ENCODE peak calls at places on chromosomes 12 and 14, in five cellular contexts. U is bronchial epithelial cell, I is A549, Q is spleen, V is heart left ventricle. B is an unnamed sample.

GRCh38 chr14:100308112-100308792 is 2.0 kb upstream of the SLC25A29 start:
- DNase-seq in I (peak; percentile 30), V (no peak), Q (no peak), U (no peak), B (no peak)

GRCh38 chr14:55448146-55448614 is 7.8 kb upstream of the TBPL2 start:
- DNase-seq in I (peak; percentile 79), V (no peak), Q (no peak), U (peak; percentile 99), B (peak; percentile 92)

GRCh38 chr14:100332797-100333196 is 9.7 kb downstream of the SLC25A47 start:
- DNase-seq in I (no peak), U (no peak), V (no peak), Q (no peak), B (no peak)

GRCh38 chr12:92561543-92561899 is 141.3 kb upstream of the PLEKHG7 start:
- DNase-seq in U (peak; percentile 48), I (no peak), V (peak; percentile 57), Q (no peak), B (peak; percentile 92)

GRCh38 chr14:101072531-101072930 is 169.0 kb upstream of the RTL1 start:
- DNase-seq in V (no peak), I (peak; percentile 20), U (no peak), Q (peak; percentile 69), B (no peak)

GRCh38 chr12:12705833-12706520 is 10.0 kb upstream of the GPR19 start:
- DNase-seq in I (no peak), Q (peak; percentile 88), V (no peak), U (no peak), B (no peak)

GRCh38 chr12:122130150-122130549 is 43.9 kb downstream of the IL31 start:
- DNase-seq in I (no peak), V (no peak), U (no peak), Q (no peak), B (no peak)

GRCh38 chr12:124334976-124335375 is 40.1 kb downstream of the RFLNA start:
- DNase-seq in I (no peak), U (no peak), Q (no peak), V (no peak), B (no peak)

GRCh38 chr12:25266522-25266921 is 15.8 kb upstream of the KRAS start:
- DNase-seq in Q (no peak), U (no peak), I (no peak), V (no peak), B (no peak)

GRCh38 chr14:100586520-100587247 is 533 bp downstream of the BEGAIN start:
- DNase-seq in V (peak; percentile 9), I (peak; percentile 51), U (peak; percentile 65), Q (peak; percentile 48), B (no peak)

GRCh38 chr14:59140441-59140840 is 48.0 kb upstream of the DAAM1 start:
- DNase-seq in Q (no peak), I (no peak), U (no peak), V (no peak), B (no peak)

GRCh38 chr12:53097207-53097563 is 282 bp upstream of the IGFBP6 start:
- DNase-seq in U (no peak), Q (no peak), V (no peak), I (no peak), B (peak; percentile 37)

GRCh38 chr12:112574896-112575558 is 156.3 kb downstream of the PTPN11 start:
- DNase-seq in U (no peak), V (no peak), Q (no peak), I (no peak), B (no peak)

GRCh38 chr14:74014299-74014698 is 4.8 kb downstream of the ENTPD5 start:
- DNase-seq in U (no peak), I (no peak), Q (no peak), V (no peak), B (peak; percentile 8)

GRCh38 chr14:99745307-99745951 is 47.8 kb upstream of the EML1 start:
- DNase-seq in Q (no peak), U (no peak), V (no peak), I (no peak), B (no peak)

GRCh38 chr12:90510948-90511347 is 444.0 kb downstream of the CCER1 start:
- DNase-seq in Q (no peak), V (no peak), I (no peak), U (peak; percentile 77), B (peak; percentile 30)

GRCh38 chr14:23675906-23676305 is 39.7 kb downstream of the DHRS2 start:
- DNase-seq in I (no peak), V (no peak), Q (no peak), U (no peak), B (no peak)

GRCh38 chr12:32993404-32993803 is 96.8 kb upstream of the PKP2 start:
- DNase-seq in V (no peak), Q (no peak), I (no peak), U (peak; percentile 35), B (no peak)

GRCh38 chr14:101111620-101112290 is 208.2 kb upstream of the RTL1 start:
- DNase-seq in Q (peak; percentile 58), I (no peak), U (no peak), V (no peak), B (no peak)

GRCh38 chr12:89353823-89354629 is 1.7 kb upstream of the DUSP6 start:
- DNase-seq in Q (peak; percentile 96), I (peak; percentile 75), V (peak; percentile 91), U (peak; percentile 76), B (peak; percentile 74)

GRCh38 chr12:117699575-117699974 is 269.2 kb downstream of the KSR2 start:
- DNase-seq in V (no peak), I (no peak), U (no peak), Q (no peak), B (no peak)

GRCh38 chr14:73829526-73830431 is 21.9 kb upstream of the PTGR2 start:
- DNase-seq in Q (peak; percentile 38), V (no peak), U (peak; percentile 78), I (no peak), B (peak; percentile 84)

GRCh38 chr14:65281991-65282908 is 130.3 kb upstream of the FUT8 start:
- DNase-seq in I (no peak), U (no peak), Q (no peak), V (no peak), B (peak; percentile 74)
- H3K4me3 ChIP-seq in I (no peak overlapping the region), U (no peak overlapping the region), Q (peak overlapping the region; percentile 8), V (peak overlapping the region; percentile 12), B (no peak overlapping the region)

GRCh38 chr14:103517172-103517566 is 5.5 kb downstream of the CKB start:
- DNase-seq in V (peak; percentile 25), I (no peak), U (no peak), Q (peak; percentile 68), B (no peak)

GRCh38 chr14:103519043-103519836 is 3.4 kb downstream of the CKB start:
- DNase-seq in U (no peak), I (no peak), V (no peak), Q (peak; percentile 69), B (peak; percentile 33)

GRCh38 chr14:103518416-103519042 is 4.1 kb downstream of the CKB start:
- DNase-seq in U (no peak), V (peak; percentile 77), Q (peak; percentile 91), I (peak; percentile 93), B (peak; percentile 48)

GRCh38 chr14:103516426-103517171 is 6.0 kb downstream of the CKB start:
- DNase-seq in U (no peak), I (no peak), V (peak; percentile 3), Q (peak; percentile 48), B (no peak)

DNA sequence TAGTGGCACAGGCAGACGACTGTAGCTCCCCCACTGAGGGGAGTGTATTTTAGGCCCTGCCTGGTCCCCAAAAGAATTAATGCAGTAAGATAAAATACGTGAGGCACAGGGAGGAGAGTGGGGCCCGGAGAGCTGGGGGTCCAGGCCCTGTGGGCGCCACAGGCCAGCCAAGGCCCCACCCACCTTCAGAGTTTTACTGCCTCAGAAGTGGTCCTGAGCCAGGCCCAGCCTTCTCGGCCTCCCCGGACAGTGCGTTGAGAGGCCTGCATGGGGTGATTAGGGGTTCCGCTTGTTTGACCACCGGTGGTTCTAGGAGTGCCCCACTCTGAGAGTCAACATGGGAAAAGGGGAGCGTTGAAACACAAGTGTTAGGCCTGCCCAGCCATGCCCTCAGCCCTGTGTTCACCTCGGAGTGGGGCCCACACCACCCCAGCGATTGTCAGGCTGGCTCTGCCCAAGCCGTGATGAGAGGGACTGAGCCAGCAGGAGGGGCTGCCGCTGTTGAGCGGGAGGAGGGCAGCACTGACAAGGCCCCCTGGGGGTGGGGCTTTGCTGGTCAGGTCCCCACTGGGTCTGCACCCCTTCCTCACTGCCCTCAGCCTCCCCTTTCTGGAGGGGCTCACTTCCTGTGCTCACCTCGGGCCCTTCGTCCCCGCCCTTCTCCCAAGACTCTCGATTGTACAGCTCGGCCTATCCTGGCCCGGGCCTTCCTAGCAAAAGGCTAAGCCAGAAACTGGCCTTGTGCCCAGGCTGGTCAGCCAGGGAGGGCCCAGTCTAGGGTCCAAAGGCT is 4.8 kb downstream of the CKB start:
- DNase-seq in I (no peak), V (peak; percentile 27), U (no peak), Q (peak; percentile 73), B (no peak)
- H3K4me3 ChIP-seq in I (no peak overlapping the region), V (no peak overlapping the region), U (no peak overlapping the region), Q (no peak overlapping the region), B (no peak overlapping the region)

DNA sequence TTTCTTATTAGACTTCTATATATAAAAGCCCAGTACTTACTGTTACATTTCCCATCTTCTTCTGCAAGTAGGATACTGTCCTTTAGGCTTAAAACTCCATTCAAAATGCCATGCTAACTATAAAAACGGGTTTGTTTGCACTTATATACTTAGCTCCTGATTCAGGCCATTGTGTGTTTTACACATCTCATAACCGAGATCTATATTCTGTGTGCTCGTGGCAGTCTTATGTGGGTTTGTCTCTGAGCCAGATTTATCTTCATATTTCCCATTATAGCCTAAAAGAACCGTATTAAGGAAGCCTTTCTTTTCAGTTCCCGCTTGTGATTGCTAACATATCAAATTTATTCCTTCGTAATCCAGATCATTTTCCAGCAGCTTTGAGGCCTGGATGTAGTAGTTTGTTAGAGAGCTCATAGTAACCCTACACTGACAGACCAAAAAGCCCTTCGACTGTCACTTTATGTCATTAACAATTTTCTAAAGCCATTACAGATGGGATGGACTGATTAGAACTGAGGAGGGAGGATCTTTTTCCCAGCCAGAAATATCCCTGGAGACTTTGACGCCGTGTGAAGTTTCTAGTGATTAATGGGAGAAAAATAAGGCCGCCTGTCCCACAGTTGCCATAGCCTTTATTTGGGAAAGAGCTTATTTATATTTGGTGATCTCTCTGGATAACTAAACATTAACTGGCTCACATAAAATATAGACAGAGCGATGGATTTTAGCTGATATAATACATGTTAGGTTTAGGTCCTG is 508.5 kb downstream of the FOXG1 start:
- DNase-seq in I (no peak), U (no peak), Q (no peak), V (no peak), B (no peak)
- H3K4me3 ChIP-seq in I (no peak overlapping the region), U (no peak overlapping the region), Q (no peak overlapping the region), V (no peak overlapping the region), B (no peak overlapping the region)

GRCh38 chr12:76878899-76879709 is at the start of gene CSRP2:
- DNase-seq in V (peak; percentile 93), Q (peak; percentile 90), I (peak; percentile 86), U (peak; percentile 72), B (peak; percentile 78)

GRCh38 chr12:76880156-76881023 is 1.6 kb upstream of the CSRP2 start:
- DNase-seq in I (no peak), V (no peak), U (peak; percentile 3), Q (no peak), B (peak; percentile 20)

GRCh38 chr12:76878045-76878898 is 547 bp downstream of the CSRP2 start:
- DNase-seq in I (peak; percentile 70), U (peak; percentile 46), Q (no peak), V (peak; percentile 33), B (peak; percentile 18)

GRCh38 chr12:76881152-76881551 is 2.3 kb upstream of the CSRP2 start:
- DNase-seq in U (no peak), Q (no peak), V (no peak), I (no peak), B (no peak)

DNA sequence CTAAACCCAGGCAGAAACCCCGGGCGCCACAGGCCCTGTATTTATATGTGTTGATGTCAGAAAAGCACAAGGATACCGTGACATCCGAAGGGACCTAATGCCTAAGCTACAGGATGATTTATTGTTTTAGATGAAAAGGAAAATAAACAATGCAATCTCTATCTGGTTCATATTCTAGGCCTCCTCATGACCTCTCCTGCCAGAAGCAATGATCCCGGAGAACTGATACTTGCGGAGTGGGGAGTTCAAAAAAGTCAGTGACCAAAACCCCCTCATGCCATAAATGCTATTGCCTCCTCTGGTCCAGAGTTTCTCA is 849 bp upstream of the CSRP2 start:
- DNase-seq in I (no peak), U (no peak), Q (no peak), V (peak; percentile 43), B (no peak)
- H3K4me3 ChIP-seq in I (peak overlapping the region; percentile 56), U (peak overlapping the region; percentile 60), Q (peak overlapping the region; percentile 54), V (peak overlapping the region; percentile 57), B (peak overlapping the region; percentile 63)

B was measured in fibroblast of pulmonary artery.